ENCODE peak calls at places on chromosomes 7 and 10, in nine cellular contexts. One of them, this sample, is unnamed. For H3K27me3 and H3K4me1, the result is how much of the 10 kb centered on the place peaks cover.

GRCh38 chr7:143456992-143457793 is 13.9 kb downstream of the TAS2R60 start:
- DNase-seq in ovary: no peak
- DNase-seq in CD8-positive, alpha-beta memory T cell: no peak
- DNase-seq in HAP-1: no peak
- DNase-seq in sigmoid colon: no peak
- DNase-seq in Panc1: no peak
- DNase-seq in tibial nerve: no peak
- DNase-seq in right cardiac atrium: no peak
- DNase-seq in suprapubic skin: no peak
- DNase-seq in this sample: no peak

GRCh38 chr7:15495170-15495569 is 66.6 kb downstream of the AGMO start:
- DNase-seq in ovary: no peak
- DNase-seq in CD8-positive, alpha-beta memory T cell: no peak
- DNase-seq in HAP-1: no peak
- DNase-seq in sigmoid colon: no peak
- DNase-seq in Panc1: no peak
- DNase-seq in tibial nerve: no peak
- DNase-seq in right cardiac atrium: no peak
- DNase-seq in suprapubic skin: no peak
- DNase-seq in this sample: no peak

GRCh38 chr7:146768941-146769340 is 652.3 kb downstream of the CNTNAP2 start:
- DNase-seq in ovary: no peak
- DNase-seq in CD8-positive, alpha-beta memory T cell: no peak
- DNase-seq in HAP-1: no peak
- DNase-seq in sigmoid colon: no peak
- DNase-seq in Panc1: no peak
- DNase-seq in tibial nerve: no peak
- DNase-seq in right cardiac atrium: no peak
- DNase-seq in suprapubic skin: no peak
- DNase-seq in this sample: no peak

GRCh38 chr7:84022686-84023308 is 171.8 kb downstream of the SEMA3A start:
- DNase-seq in ovary: no peak
- DNase-seq in CD8-positive, alpha-beta memory T cell: no peak
- DNase-seq in HAP-1: peak
- DNase-seq in sigmoid colon: no peak
- DNase-seq in Panc1: peak
- DNase-seq in tibial nerve: no peak
- DNase-seq in right cardiac atrium: peak
- DNase-seq in suprapubic skin: no peak
- DNase-seq in this sample: no peak

GRCh38 chr10:12757351-12757750 is 244.2 kb downstream of the CCDC3 start:
- DNase-seq in ovary: no peak
- DNase-seq in CD8-positive, alpha-beta memory T cell: no peak
- DNase-seq in HAP-1: no peak
- DNase-seq in sigmoid colon: no peak
- DNase-seq in Panc1: no peak
- DNase-seq in tibial nerve: no peak
- DNase-seq in right cardiac atrium: no peak
- DNase-seq in suprapubic skin: no peak
- DNase-seq in this sample: no peak

GRCh38 chr10:71076473-71077142 is 135.8 kb upstream of the UNC5B start:
- DNase-seq in ovary: no peak
- DNase-seq in CD8-positive, alpha-beta memory T cell: no peak
- DNase-seq in HAP-1: no peak
- DNase-seq in sigmoid colon: no peak
- DNase-seq in Panc1: no peak
- DNase-seq in tibial nerve: no peak
- DNase-seq in right cardiac atrium: peak
- DNase-seq in suprapubic skin: peak
- DNase-seq in this sample: no peak

GRCh38 chr7:114660007-114660406 is 245.4 kb downstream of the FOXP2 start:
- DNase-seq in ovary: no peak
- DNase-seq in CD8-positive, alpha-beta memory T cell: no peak
- DNase-seq in HAP-1: peak
- DNase-seq in sigmoid colon: no peak
- DNase-seq in Panc1: no peak
- DNase-seq in tibial nerve: no peak
- DNase-seq in right cardiac atrium: no peak
- DNase-seq in suprapubic skin: no peak
- DNase-seq in this sample: no peak

GRCh38 chr7:116122972-116123595 is 87.3 kb upstream of the TES start:
- DNase-seq in ovary: no peak
- DNase-seq in CD8-positive, alpha-beta memory T cell: no peak
- DNase-seq in HAP-1: peak
- DNase-seq in sigmoid colon: no peak
- DNase-seq in Panc1: peak
- DNase-seq in tibial nerve: no peak
- DNase-seq in right cardiac atrium: no peak
- DNase-seq in suprapubic skin: no peak
- DNase-seq in this sample: no peak

GRCh38 chr10:102710604-102711003 is 3.6 kb downstream of the ARL3 start:
- DNase-seq in ovary: no peak
- DNase-seq in CD8-positive, alpha-beta memory T cell: no peak
- DNase-seq in HAP-1: no peak
- DNase-seq in sigmoid colon: no peak
- DNase-seq in Panc1: no peak
- DNase-seq in tibial nerve: no peak
- DNase-seq in right cardiac atrium: no peak
- DNase-seq in suprapubic skin: no peak
- DNase-seq in this sample: no peak

GRCh38 chr10:30467939-30468338 is 34.0 kb downstream of the MAP3K8 start:
- DNase-seq in ovary: no peak
- DNase-seq in CD8-positive, alpha-beta memory T cell: no peak
- DNase-seq in HAP-1: no peak
- DNase-seq in sigmoid colon: no peak
- DNase-seq in Panc1: no peak
- DNase-seq in tibial nerve: no peak
- DNase-seq in right cardiac atrium: no peak
- DNase-seq in suprapubic skin: no peak
- DNase-seq in this sample: no peak

GRCh38 chr10:74078037-74078436 is 72.6 kb downstream of the AP3M1 start:
- DNase-seq in ovary: no peak
- DNase-seq in CD8-positive, alpha-beta memory T cell: no peak
- DNase-seq in HAP-1: no peak
- DNase-seq in sigmoid colon: no peak
- DNase-seq in Panc1: no peak
- DNase-seq in tibial nerve: no peak
- DNase-seq in right cardiac atrium: no peak
- DNase-seq in suprapubic skin: no peak
- DNase-seq in this sample: no peak

GRCh38 chr10:51156913-51157312 is 82.6 kb downstream of the PRKG1 start:
- DNase-seq in ovary: no peak
- DNase-seq in CD8-positive, alpha-beta memory T cell: no peak
- DNase-seq in HAP-1: no peak
- DNase-seq in sigmoid colon: no peak
- DNase-seq in Panc1: no peak
- DNase-seq in tibial nerve: no peak
- DNase-seq in right cardiac atrium: no peak
- DNase-seq in suprapubic skin: no peak
- DNase-seq in this sample: no peak

GRCh38 chr7:11701829-11702560 is 130.0 kb downstream of the THSD7A start:
- DNase-seq in ovary: no peak
- DNase-seq in CD8-positive, alpha-beta memory T cell: no peak
- DNase-seq in HAP-1: no peak
- DNase-seq in sigmoid colon: no peak
- DNase-seq in Panc1: no peak
- DNase-seq in tibial nerve: no peak
- DNase-seq in right cardiac atrium: no peak
- DNase-seq in suprapubic skin: no peak
- DNase-seq in this sample: no peak

GRCh38 chr10:122163182-122164027 is 107.7 kb upstream of the BTBD16 start:
- DNase-seq in ovary: no peak
- DNase-seq in CD8-positive, alpha-beta memory T cell: no peak
- DNase-seq in HAP-1: peak
- DNase-seq in sigmoid colon: no peak
- DNase-seq in Panc1: no peak
- DNase-seq in tibial nerve: no peak
- DNase-seq in right cardiac atrium: peak
- DNase-seq in suprapubic skin: no peak
- DNase-seq in this sample: no peak

GRCh38 chr7:117041007-117041406 is 87.7 kb downstream of the ST7 start:
- DNase-seq in ovary: no peak
- DNase-seq in CD8-positive, alpha-beta memory T cell: no peak
- DNase-seq in HAP-1: no peak
- DNase-seq in sigmoid colon: no peak
- DNase-seq in Panc1: no peak
- DNase-seq in tibial nerve: no peak
- DNase-seq in right cardiac atrium: no peak
- DNase-seq in suprapubic skin: no peak
- DNase-seq in this sample: no peak

GRCh38 chr10:48271323-48271722 is 3.2 kb downstream of the FRMPD2 start:
- DNase-seq in ovary: no peak
- DNase-seq in CD8-positive, alpha-beta memory T cell: no peak
- DNase-seq in HAP-1: no peak
- DNase-seq in sigmoid colon: no peak
- DNase-seq in Panc1: no peak
- DNase-seq in tibial nerve: no peak
- DNase-seq in right cardiac atrium: no peak
- DNase-seq in suprapubic skin: no peak
- DNase-seq in this sample: no peak

GRCh38 chr10:87915989-87916388 is 52.6 kb downstream of the PTEN start:
- DNase-seq in ovary: no peak
- DNase-seq in CD8-positive, alpha-beta memory T cell: no peak
- DNase-seq in HAP-1: no peak
- DNase-seq in sigmoid colon: no peak
- DNase-seq in Panc1: no peak
- DNase-seq in tibial nerve: peak
- DNase-seq in right cardiac atrium: no peak
- DNase-seq in suprapubic skin: no peak
- DNase-seq in this sample: no peak

GRCh38 chr10:116753759-116754158 is 11.4 kb upstream of the HSPA12A start:
- DNase-seq in ovary: no peak
- DNase-seq in CD8-positive, alpha-beta memory T cell: no peak
- DNase-seq in HAP-1: no peak
- DNase-seq in sigmoid colon: peak
- DNase-seq in Panc1: no peak
- DNase-seq in tibial nerve: no peak
- DNase-seq in right cardiac atrium: no peak
- DNase-seq in suprapubic skin: no peak
- DNase-seq in this sample: peak

GRCh38 chr10:72690071-72690755 is 1.7 kb upstream of the MCU start:
- DNase-seq in ovary: no peak
- DNase-seq in CD8-positive, alpha-beta memory T cell: no peak
- DNase-seq in HAP-1: peak
- DNase-seq in sigmoid colon: no peak
- DNase-seq in Panc1: no peak
- DNase-seq in tibial nerve: no peak
- DNase-seq in right cardiac atrium: no peak
- DNase-seq in suprapubic skin: no peak
- DNase-seq in this sample: no peak

DNA sequence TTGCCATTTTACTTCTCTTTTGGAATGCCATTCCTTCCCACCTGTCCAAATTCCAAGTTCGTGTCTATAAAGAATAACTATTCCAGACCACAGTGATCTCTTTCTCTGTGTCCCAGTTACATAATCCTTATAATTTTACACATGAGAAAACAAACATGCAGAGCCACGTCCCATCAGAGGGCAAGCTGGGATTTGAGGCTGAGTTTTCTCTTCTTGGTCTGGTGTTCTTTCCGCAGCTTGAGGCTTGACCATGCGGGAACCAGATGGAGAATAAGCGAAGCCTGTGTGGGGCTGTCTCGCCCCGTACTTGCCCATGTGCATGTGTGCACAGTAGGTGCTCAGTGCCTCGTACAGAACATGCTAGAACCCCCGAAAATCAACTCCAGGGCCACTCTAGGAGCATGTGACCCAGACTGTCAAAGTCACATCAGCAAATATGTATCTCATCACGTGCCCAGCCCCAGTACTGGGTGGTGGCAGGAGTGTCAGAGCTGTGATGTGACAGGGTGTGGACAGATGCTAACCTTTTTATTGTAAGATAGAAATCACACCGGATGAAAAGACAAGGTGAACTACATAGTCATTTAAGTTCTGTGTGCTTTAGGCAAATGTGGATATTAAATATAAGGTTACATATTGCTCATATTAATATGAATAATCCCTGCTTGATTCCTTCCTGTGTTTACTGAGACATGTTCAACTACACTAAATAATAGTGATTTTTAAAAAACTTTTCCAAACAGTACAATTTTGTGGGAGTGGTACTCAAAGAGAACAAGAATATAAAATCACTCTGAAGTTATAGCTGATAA is 3.2 kb downstream of the INSIG1 start:
- DNase-seq in ovary: no peak
- DNase-seq in CD8-positive, alpha-beta memory T cell: no peak
- DNase-seq in HAP-1: no peak
- DNase-seq in sigmoid colon: no peak
- DNase-seq in Panc1: no peak
- DNase-seq in tibial nerve: no peak
- DNase-seq in right cardiac atrium: no peak
- DNase-seq in suprapubic skin: no peak
- DNase-seq in this sample: no peak
- H3K4me3 ChIP-seq in ovary: no peak
- H3K4me3 ChIP-seq in CD8-positive, alpha-beta memory T cell: peak
- H3K4me3 ChIP-seq in HAP-1: no peak
- H3K4me3 ChIP-seq in sigmoid colon: peak
- H3K4me3 ChIP-seq in Panc1: peak
- H3K4me3 ChIP-seq in tibial nerve: no peak
- H3K4me3 ChIP-seq in right cardiac atrium: no peak
- H3K4me3 ChIP-seq in suprapubic skin: no peak
- H3K4me3 ChIP-seq in this sample: no peak

GRCh38 chr7:50304911-50305621 is 550 bp downstream of the IKZF1 start:
- DNase-seq in ovary: no peak
- DNase-seq in CD8-positive, alpha-beta memory T cell: peak
- DNase-seq in HAP-1: no peak
- DNase-seq in sigmoid colon: no peak
- DNase-seq in Panc1: no peak
- DNase-seq in tibial nerve: no peak
- DNase-seq in right cardiac atrium: peak
- DNase-seq in suprapubic skin: no peak
- DNase-seq in this sample: no peak
- H3K27me3 ChIP-seq in ovary: under half
- H3K27me3 ChIP-seq in CD8-positive, alpha-beta memory T cell: under half
- H3K27me3 ChIP-seq in HAP-1: under half
- H3K27me3 ChIP-seq in sigmoid colon: under half
- H3K27me3 ChIP-seq in Panc1: under half
- H3K27me3 ChIP-seq in tibial nerve: under half
- H3K27me3 ChIP-seq in right cardiac atrium: under half
- H3K27me3 ChIP-seq in suprapubic skin: under half
- H3K27me3 ChIP-seq in this sample: under half

GRCh38 chr7:132145466-132145865 is 430.8 kb downstream of the PLXNA4 start:
- DNase-seq in ovary: no peak
- DNase-seq in CD8-positive, alpha-beta memory T cell: no peak
- DNase-seq in HAP-1: no peak
- DNase-seq in sigmoid colon: no peak
- DNase-seq in Panc1: peak
- DNase-seq in tibial nerve: peak
- DNase-seq in right cardiac atrium: peak
- DNase-seq in suprapubic skin: no peak
- DNase-seq in this sample: no peak
- H3K4me1 ChIP-seq in ovary: under half
- H3K4me1 ChIP-seq in CD8-positive, alpha-beta memory T cell: under half
- H3K4me1 ChIP-seq in HAP-1: under half
- H3K4me1 ChIP-seq in sigmoid colon: under half
- H3K4me1 ChIP-seq in Panc1: under half
- H3K4me1 ChIP-seq in tibial nerve: under half
- H3K4me1 ChIP-seq in right cardiac atrium: under half
- H3K4me1 ChIP-seq in suprapubic skin: under half
- H3K4me1 ChIP-seq in this sample: under half

DNA sequence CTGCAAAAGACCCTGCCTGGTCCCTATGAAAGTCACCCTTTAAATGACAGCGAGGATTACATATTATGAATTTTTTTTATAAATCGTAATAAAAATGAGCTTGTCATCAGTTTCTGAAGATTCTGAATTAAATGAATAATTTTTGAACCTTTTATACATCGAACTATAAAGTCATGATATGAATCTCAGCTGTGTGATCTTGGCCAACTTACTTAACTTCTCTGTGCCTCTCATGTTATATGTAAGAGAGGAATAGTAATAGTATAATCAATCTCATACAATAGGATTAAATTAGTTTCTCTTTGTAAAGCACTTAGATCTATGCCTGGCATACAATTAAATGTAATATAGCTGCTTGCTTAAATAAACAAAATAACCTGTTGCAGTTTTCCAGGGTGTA is 5.3 kb upstream of the ATOH7 start:
- DNase-seq in ovary: no peak
- DNase-seq in CD8-positive, alpha-beta memory T cell: no peak
- DNase-seq in HAP-1: no peak
- DNase-seq in sigmoid colon: no peak
- DNase-seq in Panc1: no peak
- DNase-seq in tibial nerve: no peak
- DNase-seq in right cardiac atrium: no peak
- DNase-seq in suprapubic skin: no peak
- DNase-seq in this sample: no peak
- H3K4me3 ChIP-seq in ovary: no peak
- H3K4me3 ChIP-seq in CD8-positive, alpha-beta memory T cell: no peak
- H3K4me3 ChIP-seq in HAP-1: no peak
- H3K4me3 ChIP-seq in sigmoid colon: no peak
- H3K4me3 ChIP-seq in Panc1: no peak
- H3K4me3 ChIP-seq in tibial nerve: no peak
- H3K4me3 ChIP-seq in right cardiac atrium: no peak
- H3K4me3 ChIP-seq in suprapubic skin: no peak
- H3K4me3 ChIP-seq in this sample: no peak